ENCODE peak calls at places on chromosomes 16 and 17, in four cellular contexts. O is nephron progenitor cell, P is RWPE1, N is fibroblast of pulmonary artery. K is an unnamed sample.

GRCh38 chr16:53992057-53992378 is 288.1 kb downstream of the FTO start:
- DNase-seq in O (no peak), P (no peak), N (no peak), K (no peak)

GRCh38 chr17:50209472-50210248 is 8.2 kb upstream of the COL1A1 start:
- DNase-seq in O (peak), P (no peak), N (peak), K (no peak)

GRCh38 chr17:1032391-1032790 is 35.5 kb downstream of the TIMM22 start:
- DNase-seq in O (no peak), P (no peak), N (no peak), K (no peak)

GRCh38 chr16:4345439-4346204 is 5.5 kb downstream of the PAM16 start:
- DNase-seq in O (no peak), P (no peak), N (no peak), K (no peak)

GRCh38 chr17:65173284-65173793 is 36.2 kb downstream of the RGS9 start:
- DNase-seq in O (no peak), P (peak), N (peak), K (no peak)

GRCh38 chr17:76747716-76748360 is 9.9 kb downstream of the MFSD11 start:
- DNase-seq in O (no peak), P (no peak), N (no peak), K (no peak)

GRCh38 chr16:380837-381787 is 666 bp downstream of the PGAP6 start:
- DNase-seq in O (peak), P (no peak), N (no peak), K (peak)

GRCh38 chr17:41546819-41547218 is 18.7 kb upstream of the KRT19 start:
- DNase-seq in O (no peak), P (no peak), N (no peak), K (no peak)

GRCh38 chr16:4743217-4743897 is 9.0 kb downstream of the DNAAF8 start:
- DNase-seq in O (no peak), P (no peak), N (no peak), K (no peak)

GRCh38 chr16:49010396-49010795 is 271.2 kb downstream of the CBLN1 start:
- DNase-seq in O (no peak), P (no peak), N (no peak), K (no peak)

GRCh38 chr17:27578718-27579085 is 52.3 kb upstream of the LGALS9 start:
- DNase-seq in O (no peak), P (no peak), N (no peak), K (no peak)

GRCh38 chr17:80388601-80389000 is 26.4 kb upstream of the ENDOV start:
- DNase-seq in O (no peak), P (no peak), N (no peak), K (no peak)

GRCh38 chr17:8846768-8847211 is 20.7 kb downstream of the PIK3R6 start:
- DNase-seq in O (no peak), P (peak), N (peak), K (no peak)

GRCh38 chr16:74186589-74186988 is 110.0 kb upstream of the PSMD7 start:
- DNase-seq in O (no peak), P (no peak), N (no peak), K (no peak)

GRCh38 chr16:86452451-86452850 is 57.9 kb upstream of the FOXF1 start:
- DNase-seq in O (no peak), P (no peak), N (no peak), K (no peak)

GRCh38 chr16:49698931-49699715 is 156.8 kb downstream of the ZNF423 start:
- DNase-seq in O (peak), P (no peak), N (peak), K (no peak)

GRCh38 chr16:87416826-87417471 is 24.8 kb downstream of the MAP1LC3B start:
- DNase-seq in O (no peak), P (no peak), N (peak), K (no peak)

GRCh38 chr17:42691021-42691545 is 8.8 kb downstream of the CNTNAP1 start:
- DNase-seq in O (no peak), P (no peak), N (no peak), K (no peak)

GRCh38 chr17:44850612-44851011 is 2.9 kb downstream of the HIGD1B start:
- DNase-seq in O (no peak), P (no peak), N (no peak), K (no peak)

GRCh38 chr16:49619811-49620157 is 236.1 kb downstream of the ZNF423 start:
- DNase-seq in O (no peak), P (no peak), N (no peak), K (no peak)

GRCh38 chr16:78134944-78135619 is 35.6 kb downstream of the WWOX start:
- DNase-seq in O (no peak), P (no peak), N (no peak), K (no peak)

GRCh38 chr16:11236855-11237254 is 19.1 kb downstream of the SOCS1 start:
- DNase-seq in O (no peak), P (no peak), N (peak), K (no peak)

GRCh38 chr16:10776280-10776679 is 32.6 kb downstream of the NUBP1 start:
- DNase-seq in O (no peak), P (no peak), N (no peak), K (no peak)

GRCh38 chr16:65832679-65833078 is 533.8 kb upstream of the CDH5 start:
- DNase-seq in O (no peak), P (no peak), N (no peak), K (no peak)

GRCh38 chr16:3045758-3046505 is 429 bp upstream of the MMP25 start:
- DNase-seq in O (peak), P (no peak), N (no peak), K (peak)

GRCh38 chr17:19812407-19812806 is 55.3 kb downstream of the ULK2 start:
- DNase-seq in O (no peak), P (no peak), N (peak), K (no peak)
- TF ChIP-seq CTCF in O (no peak), P (peak), N (peak), K (no peak)

DNA sequence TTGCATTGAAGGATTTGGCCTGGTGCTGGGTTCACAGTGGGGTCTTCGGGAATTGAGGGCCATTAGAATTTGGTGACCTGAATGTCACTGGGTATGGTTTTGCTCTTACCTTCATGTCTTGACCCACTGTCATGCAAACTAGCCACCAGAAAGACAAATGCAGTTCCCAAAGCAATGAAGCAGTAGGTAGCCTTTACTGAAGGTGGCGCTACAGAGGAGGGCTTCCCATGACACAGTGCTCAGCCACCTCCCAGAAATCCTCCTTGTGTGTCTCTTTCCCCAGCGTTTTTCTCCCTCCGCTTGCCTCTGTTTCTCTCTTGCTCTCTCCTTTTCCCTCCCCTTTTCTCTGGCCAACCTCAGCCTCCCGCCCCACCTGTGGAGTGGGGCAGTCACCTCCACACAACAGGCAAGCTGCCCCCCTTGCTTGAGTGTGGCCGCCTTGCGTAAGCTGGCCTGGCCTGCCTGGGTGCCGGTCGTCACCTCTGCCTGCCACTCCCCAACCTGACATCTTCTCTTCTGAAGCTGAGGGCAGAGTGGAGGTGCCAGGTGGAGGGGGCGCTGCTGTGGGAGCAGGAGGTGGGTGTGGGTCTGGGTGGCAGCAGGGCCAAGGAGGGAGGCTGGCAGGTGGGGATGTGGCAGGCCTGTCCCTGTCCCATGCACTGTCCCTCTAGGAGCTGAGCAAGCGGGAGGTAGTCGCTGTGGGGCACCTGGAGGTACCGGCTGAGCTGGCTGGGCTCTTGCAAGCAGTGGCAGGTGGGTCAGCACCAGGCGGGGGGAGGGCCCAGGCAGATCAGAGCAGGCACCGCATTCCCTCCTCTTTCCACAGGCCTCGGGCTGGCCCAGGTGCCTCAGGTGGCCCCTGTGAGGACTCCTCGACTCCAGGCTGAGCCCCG is 34.7 kb downstream of the MYO15A start:
- DNase-seq in O (no peak), P (no peak), N (peak), K (no peak)
- TF ChIP-seq CTCF in O (peak), P (no peak), N (peak), K (no peak)

DNA sequence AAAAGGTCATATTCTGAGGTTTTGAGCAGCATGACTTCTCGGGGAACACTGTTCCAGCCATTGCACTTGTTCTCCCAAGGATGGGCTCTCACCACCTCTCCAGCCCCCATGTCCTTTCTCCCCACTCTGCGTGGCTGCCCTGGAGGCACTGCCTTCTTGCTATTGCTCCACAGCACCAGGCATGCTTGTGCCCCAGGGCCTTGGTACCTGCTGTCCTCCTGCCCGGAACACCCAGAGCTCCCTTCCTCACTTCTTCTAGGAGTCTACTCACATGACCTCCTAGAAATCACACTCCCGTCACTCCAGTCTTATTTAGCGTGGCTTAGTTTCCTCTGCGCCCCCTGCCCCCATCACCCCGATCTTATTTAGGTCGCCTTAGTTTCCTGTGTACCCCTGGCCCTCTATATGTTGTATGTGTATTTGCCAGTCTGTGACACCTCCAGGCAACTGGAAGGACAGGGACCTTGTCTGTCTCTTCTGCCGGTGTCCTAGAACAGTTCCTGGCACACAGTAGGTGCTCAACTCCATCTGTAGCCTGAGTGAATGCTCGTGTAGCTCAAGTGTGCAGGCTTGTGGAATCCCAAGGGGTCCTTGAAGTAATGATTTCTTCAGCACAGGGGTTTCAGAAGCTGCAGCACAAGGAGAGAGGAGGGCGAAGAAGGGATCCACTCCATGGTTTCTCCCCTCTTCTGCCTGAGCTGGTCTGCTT is 208.6 kb upstream of the CIBAR2 start:
- DNase-seq in O (no peak), P (no peak), N (no peak), K (no peak)
- TF ChIP-seq CTCF in O (no peak), P (no peak), N (no peak), K (no peak)

DNA sequence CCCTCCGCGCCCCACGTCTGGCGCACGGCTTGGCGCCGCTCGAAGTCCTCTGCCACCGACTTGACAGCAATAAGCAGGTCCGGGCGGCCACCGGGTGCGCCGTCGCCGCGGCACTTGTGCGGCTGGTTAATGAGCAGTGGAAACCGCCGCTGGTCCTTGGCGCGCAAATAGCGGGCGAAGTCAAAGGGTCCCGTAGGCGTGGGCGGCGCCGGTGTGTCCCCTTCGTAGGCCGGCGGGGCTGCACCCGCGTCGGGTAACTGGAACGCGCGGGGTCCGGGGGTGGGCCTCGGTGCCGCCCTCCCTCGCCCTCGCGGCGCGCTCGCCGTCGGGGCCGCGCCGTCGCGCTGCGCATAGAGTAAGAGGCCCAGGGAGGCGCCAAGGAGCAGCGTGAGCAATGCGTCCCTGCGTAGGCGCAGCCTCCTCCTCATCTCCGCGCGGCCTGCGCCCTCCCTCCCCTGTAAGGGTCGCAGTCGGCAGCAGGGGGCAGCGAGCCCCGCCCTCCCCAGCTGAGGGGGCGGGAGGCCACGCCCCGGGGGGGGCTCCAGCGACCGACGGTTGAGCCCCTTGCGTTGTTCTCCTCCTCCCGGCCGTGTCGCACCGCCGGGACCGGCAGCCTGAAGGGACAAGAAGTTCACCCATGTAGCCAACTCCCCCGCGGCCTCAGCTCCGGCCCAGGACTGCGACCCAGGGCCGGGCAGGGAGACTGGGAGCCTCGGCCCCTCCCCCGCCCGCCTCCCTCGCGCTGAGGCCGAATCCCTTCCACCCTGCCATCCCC is 553 bp downstream of the B3GNT9 start:
- DNase-seq in O (peak), P (no peak), N (peak), K (no peak)
- TF ChIP-seq CTCF in O (peak), P (peak), N (no peak), K (no peak)

GRCh38 chr17:7262192-7263070 is at the start of gene CLDN7:
- DNase-seq in O (peak), P (peak), N (no peak), K (peak)
- TF ChIP-seq CTCF in O (no peak), P (no peak), N (no peak), K (no peak)

DNA sequence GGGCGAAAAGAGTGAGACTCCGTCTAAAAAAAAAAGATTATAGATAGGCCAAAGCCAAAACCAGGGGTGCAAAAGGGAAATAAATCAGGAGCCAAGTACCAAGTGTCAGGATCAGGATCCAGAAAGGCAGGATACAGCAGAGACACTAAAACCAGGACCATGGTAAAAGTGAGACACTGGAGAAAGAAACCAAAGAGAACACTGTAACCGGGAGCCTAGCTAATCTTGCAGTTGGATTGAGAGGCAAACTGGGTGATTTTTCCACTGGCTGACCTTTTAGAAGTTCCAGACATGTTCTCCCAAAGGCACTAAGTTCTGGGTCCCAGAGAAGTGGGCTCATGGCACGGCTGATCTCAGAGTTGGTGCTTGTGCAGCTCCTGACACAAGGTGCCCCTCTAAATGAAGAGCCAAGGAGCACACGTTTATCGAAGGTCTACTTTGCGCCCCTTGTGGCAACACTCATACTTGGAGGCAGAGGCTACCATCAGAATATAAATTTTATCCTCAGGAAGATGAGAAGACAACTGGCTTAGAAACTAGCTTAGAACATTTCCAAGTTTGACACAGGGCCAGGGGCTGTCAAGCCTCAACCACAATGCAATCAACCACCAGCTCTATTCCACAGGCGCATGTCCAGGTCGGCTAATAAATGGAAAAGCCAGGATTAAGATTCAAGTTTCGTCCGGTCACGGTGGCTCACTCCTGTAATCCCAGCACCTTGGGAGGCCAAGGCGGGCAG is 27.5 kb upstream of the HELZ start:
- DNase-seq in O (no peak), P (no peak), N (no peak), K (no peak)
- TF ChIP-seq CTCF in O (peak), P (no peak), N (peak), K (no peak)

GRCh38 chr17:38969281-38969680 is 2.1 kb upstream of the FBXO47 start:
- DNase-seq in O (no peak), P (no peak), N (no peak), K (no peak)

GRCh38 chr17:38970128-38970527 is 2.9 kb upstream of the FBXO47 start:
- DNase-seq in O (no peak), P (no peak), N (no peak), K (no peak)

GRCh38 chr17:38970804-38971203 is 3.6 kb upstream of the FBXO47 start:
- DNase-seq in O (no peak), P (no peak), N (no peak), K (no peak)

GRCh38 chr17:38967290-38967738 is at the start of gene FBXO47:
- DNase-seq in O (peak), P (peak), N (peak), K (peak)
- TF ChIP-seq CTCF in O (no peak), P (no peak), N (no peak), K (no peak)

GRCh38 chr17:69093279-69093789 is 32.6 kb upstream of the ABCA9 start:
- DNase-seq in O (no peak), P (no peak), N (peak), K (no peak)
- TF ChIP-seq CTCF in O (no peak), P (no peak), N (no peak), K (no peak)

GRCh38 chr17:37844977-37845293 is 79.3 kb upstream of the TBC1D3K start:
- DNase-seq in O (no peak), P (no peak), N (no peak), K (no peak)
- TF ChIP-seq CTCF in O (peak), P (peak), N (no peak), K (no peak)